ENCODE peak calls at places on chromosomes 2 and 18, in five cellular contexts. One of them, this sample, is unnamed. For H3K4me1 and H3K27me3, the result is how much of the 10 kb centered on the place peaks cover.

GRCh38 chr2:238061310-238062202 is 755 bp downstream of the SCLY start:
- DNase-seq in CD4-positive, CD25-positive, alpha-beta regulatory T cell: peak
- DNase-seq in CD8-positive, alpha-beta memory T cell: no peak
- DNase-seq in left ventricle myocardium inferior: peak
- DNase-seq in endothelial cell of umbilical vein: peak
- DNase-seq in this sample: peak

GRCh38 chr2:184004945-184005672 is 593.2 kb upstream of the ZNF804A start:
- DNase-seq in CD4-positive, CD25-positive, alpha-beta regulatory T cell: no peak
- DNase-seq in CD8-positive, alpha-beta memory T cell: no peak
- DNase-seq in left ventricle myocardium inferior: no peak
- DNase-seq in endothelial cell of umbilical vein: no peak
- DNase-seq in this sample: no peak

GRCh38 chr2:72136933-72137497 is 10.6 kb downstream of the CYP26B1 start:
- DNase-seq in CD4-positive, CD25-positive, alpha-beta regulatory T cell: no peak
- DNase-seq in CD8-positive, alpha-beta memory T cell: no peak
- DNase-seq in left ventricle myocardium inferior: no peak
- DNase-seq in endothelial cell of umbilical vein: no peak
- DNase-seq in this sample: no peak

GRCh38 chr2:19706332-19706731 is 195.5 kb downstream of the TTC32 start:
- DNase-seq in CD4-positive, CD25-positive, alpha-beta regulatory T cell: no peak
- DNase-seq in CD8-positive, alpha-beta memory T cell: no peak
- DNase-seq in left ventricle myocardium inferior: no peak
- DNase-seq in endothelial cell of umbilical vein: peak
- DNase-seq in this sample: no peak

GRCh38 chr2:239399404-239399999 is 1.3 kb downstream of the HDAC4 start:
- DNase-seq in CD4-positive, CD25-positive, alpha-beta regulatory T cell: peak
- DNase-seq in CD8-positive, alpha-beta memory T cell: peak
- DNase-seq in left ventricle myocardium inferior: no peak
- DNase-seq in endothelial cell of umbilical vein: peak
- DNase-seq in this sample: peak

GRCh38 chr2:212811036-212811805 is 272.6 kb upstream of the ERBB4 start:
- DNase-seq in CD4-positive, CD25-positive, alpha-beta regulatory T cell: peak
- DNase-seq in CD8-positive, alpha-beta memory T cell: no peak
- DNase-seq in left ventricle myocardium inferior: no peak
- DNase-seq in endothelial cell of umbilical vein: no peak
- DNase-seq in this sample: no peak

GRCh38 chr2:204958371-204958770 is 413.1 kb downstream of the PARD3B start:
- DNase-seq in CD4-positive, CD25-positive, alpha-beta regulatory T cell: peak
- DNase-seq in CD8-positive, alpha-beta memory T cell: no peak
- DNase-seq in left ventricle myocardium inferior: no peak
- DNase-seq in endothelial cell of umbilical vein: no peak
- DNase-seq in this sample: no peak

GRCh38 chr2:50995610-50996009 is 36.3 kb downstream of the NRXN1 start:
- DNase-seq in CD4-positive, CD25-positive, alpha-beta regulatory T cell: no peak
- DNase-seq in CD8-positive, alpha-beta memory T cell: no peak
- DNase-seq in left ventricle myocardium inferior: no peak
- DNase-seq in endothelial cell of umbilical vein: no peak
- DNase-seq in this sample: no peak

GRCh38 chr2:2057125-2057721 is 273.9 kb downstream of the MYT1L start:
- DNase-seq in CD4-positive, CD25-positive, alpha-beta regulatory T cell: peak
- DNase-seq in CD8-positive, alpha-beta memory T cell: peak
- DNase-seq in left ventricle myocardium inferior: peak
- DNase-seq in endothelial cell of umbilical vein: peak
- DNase-seq in this sample: no peak

GRCh38 chr2:61255580-61256437 is 93.8 kb downstream of the C2orf74 start:
- DNase-seq in CD4-positive, CD25-positive, alpha-beta regulatory T cell: no peak
- DNase-seq in CD8-positive, alpha-beta memory T cell: no peak
- DNase-seq in left ventricle myocardium inferior: no peak
- DNase-seq in endothelial cell of umbilical vein: peak
- DNase-seq in this sample: no peak

GRCh38 chr18:31241900-31242409 is 76.0 kb upstream of the DSG1 start:
- DNase-seq in CD4-positive, CD25-positive, alpha-beta regulatory T cell: no peak
- DNase-seq in CD8-positive, alpha-beta memory T cell: no peak
- DNase-seq in left ventricle myocardium inferior: no peak
- DNase-seq in endothelial cell of umbilical vein: no peak
- DNase-seq in this sample: peak

GRCh38 chr2:204749319-204749718 is 204.0 kb downstream of the PARD3B start:
- DNase-seq in CD4-positive, CD25-positive, alpha-beta regulatory T cell: no peak
- DNase-seq in CD8-positive, alpha-beta memory T cell: no peak
- DNase-seq in left ventricle myocardium inferior: no peak
- DNase-seq in endothelial cell of umbilical vein: no peak
- DNase-seq in this sample: no peak

GRCh38 chr18:12862467-12862866 is 21.6 kb downstream of the PTPN2 start:
- DNase-seq in CD4-positive, CD25-positive, alpha-beta regulatory T cell: no peak
- DNase-seq in CD8-positive, alpha-beta memory T cell: no peak
- DNase-seq in left ventricle myocardium inferior: no peak
- DNase-seq in endothelial cell of umbilical vein: no peak
- DNase-seq in this sample: peak

GRCh38 chr2:112941753-112942653 is 31.0 kb downstream of the IL37 start:
- DNase-seq in CD4-positive, CD25-positive, alpha-beta regulatory T cell: peak
- DNase-seq in CD8-positive, alpha-beta memory T cell: peak
- DNase-seq in left ventricle myocardium inferior: peak
- DNase-seq in endothelial cell of umbilical vein: peak
- DNase-seq in this sample: peak

GRCh38 chr2:6864938-6865345 is 765 bp downstream of the CMPK2 start:
- DNase-seq in CD4-positive, CD25-positive, alpha-beta regulatory T cell: no peak
- DNase-seq in CD8-positive, alpha-beta memory T cell: no peak
- DNase-seq in left ventricle myocardium inferior: peak
- DNase-seq in endothelial cell of umbilical vein: no peak
- DNase-seq in this sample: no peak

GRCh38 chr2:176817061-176817565 is 395.5 kb upstream of the HNRNPA3 start:
- DNase-seq in CD4-positive, CD25-positive, alpha-beta regulatory T cell: peak
- DNase-seq in CD8-positive, alpha-beta memory T cell: no peak
- DNase-seq in left ventricle myocardium inferior: no peak
- DNase-seq in endothelial cell of umbilical vein: no peak
- DNase-seq in this sample: no peak

GRCh38 chr2:46915281-46915810 is at the start of gene MCFD2:
- DNase-seq in CD4-positive, CD25-positive, alpha-beta regulatory T cell: no peak
- DNase-seq in CD8-positive, alpha-beta memory T cell: no peak
- DNase-seq in left ventricle myocardium inferior: peak
- DNase-seq in endothelial cell of umbilical vein: no peak
- DNase-seq in this sample: no peak

GRCh38 chr2:146532748-146533147 is 1312.1 kb upstream of the ACVR2A start:
- DNase-seq in CD4-positive, CD25-positive, alpha-beta regulatory T cell: no peak
- DNase-seq in CD8-positive, alpha-beta memory T cell: no peak
- DNase-seq in left ventricle myocardium inferior: no peak
- DNase-seq in endothelial cell of umbilical vein: no peak
- DNase-seq in this sample: peak

GRCh38 chr2:229130522-229130921 is 140.6 kb downstream of the PID1 start:
- DNase-seq in CD4-positive, CD25-positive, alpha-beta regulatory T cell: no peak
- DNase-seq in CD8-positive, alpha-beta memory T cell: no peak
- DNase-seq in left ventricle myocardium inferior: no peak
- DNase-seq in endothelial cell of umbilical vein: no peak
- DNase-seq in this sample: no peak

GRCh38 chr2:205235434-205235833 is 446.9 kb upstream of the NRP2 start:
- DNase-seq in CD4-positive, CD25-positive, alpha-beta regulatory T cell: no peak
- DNase-seq in CD8-positive, alpha-beta memory T cell: no peak
- DNase-seq in left ventricle myocardium inferior: no peak
- DNase-seq in endothelial cell of umbilical vein: no peak
- DNase-seq in this sample: no peak

GRCh38 chr18:74589021-74589420 is 8.6 kb upstream of the ZNF407 start:
- DNase-seq in CD4-positive, CD25-positive, alpha-beta regulatory T cell: no peak
- DNase-seq in CD8-positive, alpha-beta memory T cell: no peak
- DNase-seq in left ventricle myocardium inferior: no peak
- DNase-seq in endothelial cell of umbilical vein: no peak
- DNase-seq in this sample: no peak

GRCh38 chr18:49813071-49813320 is 337 bp downstream of the ACAA2 start:
- DNase-seq in CD4-positive, CD25-positive, alpha-beta regulatory T cell: no peak
- DNase-seq in CD8-positive, alpha-beta memory T cell: no peak
- DNase-seq in left ventricle myocardium inferior: peak
- DNase-seq in endothelial cell of umbilical vein: peak
- DNase-seq in this sample: no peak

GRCh38 chr2:133209325-133209724 is 358.9 kb downstream of the NCKAP5 start:
- DNase-seq in CD4-positive, CD25-positive, alpha-beta regulatory T cell: no peak
- DNase-seq in CD8-positive, alpha-beta memory T cell: no peak
- DNase-seq in left ventricle myocardium inferior: no peak
- DNase-seq in endothelial cell of umbilical vein: no peak
- DNase-seq in this sample: no peak

GRCh38 chr2:119049968-119050657 is 108.1 kb downstream of the MARCO start:
- DNase-seq in CD4-positive, CD25-positive, alpha-beta regulatory T cell: no peak
- DNase-seq in CD8-positive, alpha-beta memory T cell: no peak
- DNase-seq in left ventricle myocardium inferior: no peak
- DNase-seq in endothelial cell of umbilical vein: no peak
- DNase-seq in this sample: no peak

GRCh38 chr2:12738112-12738485 is 21.4 kb downstream of the TRIB2 start:
- DNase-seq in CD4-positive, CD25-positive, alpha-beta regulatory T cell: no peak
- DNase-seq in CD8-positive, alpha-beta memory T cell: no peak
- DNase-seq in left ventricle myocardium inferior: no peak
- DNase-seq in endothelial cell of umbilical vein: peak
- DNase-seq in this sample: no peak

GRCh38 chr2:202944816-202945215 is 32.7 kb downstream of the CARF start:
- DNase-seq in CD4-positive, CD25-positive, alpha-beta regulatory T cell: no peak
- DNase-seq in CD8-positive, alpha-beta memory T cell: no peak
- DNase-seq in left ventricle myocardium inferior: no peak
- DNase-seq in endothelial cell of umbilical vein: no peak
- DNase-seq in this sample: no peak

GRCh38 chr2:119439574-119440500 is 8.2 kb downstream of the TMEM37 start:
- DNase-seq in CD4-positive, CD25-positive, alpha-beta regulatory T cell: no peak
- DNase-seq in CD8-positive, alpha-beta memory T cell: no peak
- DNase-seq in left ventricle myocardium inferior: no peak
- DNase-seq in endothelial cell of umbilical vein: no peak
- DNase-seq in this sample: no peak

GRCh38 chr18:48161911-48162698 is 231.6 kb upstream of the SMAD2 start:
- DNase-seq in CD4-positive, CD25-positive, alpha-beta regulatory T cell: peak
- DNase-seq in CD8-positive, alpha-beta memory T cell: no peak
- DNase-seq in left ventricle myocardium inferior: no peak
- DNase-seq in endothelial cell of umbilical vein: no peak
- DNase-seq in this sample: no peak

GRCh38 chr2:152387046-152387445 is 52.1 kb downstream of the FMNL2 start:
- DNase-seq in CD4-positive, CD25-positive, alpha-beta regulatory T cell: no peak
- DNase-seq in CD8-positive, alpha-beta memory T cell: no peak
- DNase-seq in left ventricle myocardium inferior: no peak
- DNase-seq in endothelial cell of umbilical vein: no peak
- DNase-seq in this sample: no peak

DNA sequence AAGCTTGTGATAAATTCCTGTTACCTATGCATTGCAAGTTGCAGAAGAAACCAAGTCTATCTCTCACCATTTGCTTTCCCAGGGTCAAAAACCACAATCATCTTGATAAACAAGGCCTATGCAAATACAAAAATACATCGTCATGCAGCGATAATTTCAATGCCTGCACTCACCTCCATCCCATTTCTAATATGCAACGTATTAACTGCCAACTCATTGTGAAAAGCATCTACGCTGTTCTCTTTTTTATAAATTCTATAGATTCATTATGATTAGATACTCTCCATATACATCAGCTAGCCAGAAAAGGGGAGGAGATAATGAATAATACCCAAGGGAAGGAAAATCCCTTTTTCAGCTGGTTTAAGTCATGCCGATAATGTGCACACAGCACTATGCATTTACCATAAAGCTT is 77.8 kb downstream of the AFF3 start:
- DNase-seq in CD4-positive, CD25-positive, alpha-beta regulatory T cell: no peak
- DNase-seq in CD8-positive, alpha-beta memory T cell: no peak
- DNase-seq in left ventricle myocardium inferior: no peak
- DNase-seq in endothelial cell of umbilical vein: no peak
- DNase-seq in this sample: no peak
- H3K4me1 ChIP-seq in CD4-positive, CD25-positive, alpha-beta regulatory T cell: under half
- H3K4me1 ChIP-seq in CD8-positive, alpha-beta memory T cell: under half
- H3K4me1 ChIP-seq in left ventricle myocardium inferior: under half
- H3K4me1 ChIP-seq in endothelial cell of umbilical vein: under half
- H3K4me1 ChIP-seq in this sample: under half

GRCh38 chr18:69400253-69400975 is at the start of gene DOK6:
- DNase-seq in CD4-positive, CD25-positive, alpha-beta regulatory T cell: no peak
- DNase-seq in CD8-positive, alpha-beta memory T cell: no peak
- DNase-seq in left ventricle myocardium inferior: peak
- DNase-seq in endothelial cell of umbilical vein: peak
- DNase-seq in this sample: peak
- H3K27me3 ChIP-seq in CD4-positive, CD25-positive, alpha-beta regulatory T cell: under half
- H3K27me3 ChIP-seq in CD8-positive, alpha-beta memory T cell: under half
- H3K27me3 ChIP-seq in left ventricle myocardium inferior: under half
- H3K27me3 ChIP-seq in endothelial cell of umbilical vein: half or more
- H3K27me3 ChIP-seq in this sample: under half

GRCh38 chr18:77086656-77087390 is 45.8 kb downstream of the MBP start:
- DNase-seq in CD4-positive, CD25-positive, alpha-beta regulatory T cell: no peak
- DNase-seq in CD8-positive, alpha-beta memory T cell: no peak
- DNase-seq in left ventricle myocardium inferior: no peak
- DNase-seq in endothelial cell of umbilical vein: peak
- DNase-seq in this sample: no peak
- H3K4me3 ChIP-seq in CD4-positive, CD25-positive, alpha-beta regulatory T cell: no peak
- H3K4me3 ChIP-seq in CD8-positive, alpha-beta memory T cell: no peak
- H3K4me3 ChIP-seq in left ventricle myocardium inferior: peak
- H3K4me3 ChIP-seq in endothelial cell of umbilical vein: peak
- H3K4me3 ChIP-seq in this sample: no peak

DNA sequence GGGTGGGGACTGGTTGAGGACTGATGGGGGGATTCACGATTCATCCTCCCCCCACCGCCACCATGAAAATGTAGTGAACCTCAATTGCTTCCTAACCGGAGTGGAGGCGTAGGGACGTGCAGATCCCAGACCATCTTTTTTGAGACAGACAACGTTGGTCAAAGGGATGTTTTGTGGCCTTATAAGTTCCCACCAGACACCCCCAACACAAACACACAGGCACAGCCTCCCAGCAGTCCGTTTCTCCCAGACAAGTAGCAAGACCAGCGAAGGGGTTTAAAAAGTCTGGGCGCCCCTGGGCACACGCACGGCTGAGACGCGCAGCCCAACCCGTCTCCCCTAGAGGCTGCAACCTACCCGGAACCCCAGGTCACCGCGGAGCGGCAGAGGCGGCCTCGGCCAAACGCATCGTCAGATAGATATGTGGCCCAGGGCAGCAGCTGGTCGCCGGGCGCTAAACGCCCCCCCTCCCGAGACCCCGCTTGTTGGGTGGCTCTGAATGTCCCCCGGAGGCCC is 1.3 kb downstream of the GBX2 start:
- DNase-seq in CD4-positive, CD25-positive, alpha-beta regulatory T cell: no peak
- DNase-seq in CD8-positive, alpha-beta memory T cell: no peak
- DNase-seq in left ventricle myocardium inferior: no peak
- DNase-seq in endothelial cell of umbilical vein: peak
- DNase-seq in this sample: no peak
- H3K4me1 ChIP-seq in CD4-positive, CD25-positive, alpha-beta regulatory T cell: under half
- H3K4me1 ChIP-seq in CD8-positive, alpha-beta memory T cell: under half
- H3K4me1 ChIP-seq in left ventricle myocardium inferior: half or more
- H3K4me1 ChIP-seq in endothelial cell of umbilical vein: under half
- H3K4me1 ChIP-seq in this sample: under half

This sample was measured in HAP-1.